ENCODE peak calls at places on chromosomes 5 and 9, in four cellular contexts. I is MCF 10A, C is cardiac fibroblast, V is ascending aorta. A is an unnamed sample.

GRCh38 chr5:3389471-3390026 is 206.1 kb upstream of the IRX1 start:
- DNase-seq in V (no peak), I (no peak), C (no peak), A (no peak)

GRCh38 chr9:135849186-135849585 is 58.2 kb downstream of the CAMSAP1 start:
- DNase-seq in C (no peak), V (no peak), I (no peak), A (no peak)

GRCh38 chr5:76555114-76555513 is 68.1 kb downstream of the F2RL2 start:
- DNase-seq in I (no peak), C (no peak), V (no peak), A (no peak)

GRCh38 chr5:122258840-122259239 is 53.2 kb upstream of the SNCAIP start:
- DNase-seq in V (no peak), I (no peak), C (no peak), A (no peak)

GRCh38 chr5:150044334-150044681 is 42.0 kb downstream of the CSF1R start:
- DNase-seq in C (peak; percentile 82), I (peak; percentile 59), V (no peak), A (no peak)

GRCh38 chr9:38087934-38088925 is 19.2 kb upstream of the SHB start:
- DNase-seq in C (peak; percentile 57), V (peak; percentile 87), I (peak; percentile 66), A (peak; percentile 68)

GRCh38 chr9:73701415-73702057 is 549.9 kb downstream of the ANXA1 start:
- DNase-seq in C (no peak), I (no peak), V (no peak), A (no peak)

GRCh38 chr5:79772651-79773050 is 83.0 kb downstream of the CMYA5 start:
- DNase-seq in V (no peak), I (no peak), C (no peak), A (no peak)

GRCh38 chr9:132383462-132383883 is 23.2 kb downstream of the TTF1 start:
- DNase-seq in C (no peak), V (peak; percentile 38), I (no peak), A (no peak)

GRCh38 chr9:38154501-38155421 is 85.7 kb upstream of the SHB start:
- DNase-seq in C (no peak), I (no peak), V (no peak), A (no peak)

GRCh38 chr5:135253601-135254165 is 145.3 kb downstream of the MACROH2A1 start:
- DNase-seq in I (no peak), V (no peak), C (no peak), A (no peak)

GRCh38 chr5:94983861-94984535 is 300.9 kb downstream of the MCTP1 start:
- DNase-seq in I (peak; percentile 58), V (no peak), C (peak; percentile 61), A (no peak)

GRCh38 chr9:134940236-134941208 is 22.8 kb upstream of the FCN1 start:
- DNase-seq in C (no peak), I (no peak), V (no peak), A (no peak)

GRCh38 chr9:15354713-15355112 is 47.7 kb upstream of the TTC39B start:
- DNase-seq in V (no peak), I (no peak), C (no peak), A (no peak)

GRCh38 chr5:37658440-37658839 is 181.4 kb downstream of the GDNF start:
- DNase-seq in C (no peak), V (no peak), I (peak; percentile 9), A (no peak)

GRCh38 chr9:36880075-36880474 is 154.0 kb downstream of the PAX5 start:
- DNase-seq in V (no peak), C (no peak), I (no peak), A (no peak)

GRCh38 chr5:6107675-6108539 is 270.4 kb downstream of the MED10 start:
- DNase-seq in I (no peak), V (no peak), C (no peak), A (no peak)

DNA sequence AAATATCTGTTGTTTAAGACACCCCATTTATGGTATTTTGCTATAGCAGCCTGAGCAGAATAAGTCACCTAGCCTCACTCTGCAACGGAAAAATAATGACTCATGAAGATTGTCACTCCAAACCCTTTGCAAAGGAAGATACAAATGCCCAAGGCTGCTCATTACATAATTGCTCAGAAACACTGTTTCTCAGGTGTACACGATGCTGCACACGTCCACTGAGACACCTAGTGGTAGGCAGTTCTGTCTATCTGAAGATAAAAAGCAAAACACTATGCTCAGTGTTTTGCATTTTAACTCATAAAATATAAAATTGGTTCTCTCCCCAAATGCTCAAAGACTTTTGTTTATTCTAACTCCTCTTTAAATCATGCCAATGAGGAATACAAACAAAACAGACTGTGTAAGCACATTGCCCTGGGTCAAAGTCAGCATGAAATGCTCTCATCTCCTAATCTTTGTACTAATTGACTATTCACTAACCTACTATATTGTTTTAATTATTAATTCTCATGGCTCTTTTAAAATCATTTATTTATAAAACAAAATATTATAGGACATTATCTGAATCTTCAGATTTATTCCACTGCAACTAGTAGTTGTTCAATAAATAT is 7.7 kb upstream of the TSLP start:
- DNase-seq in V (no peak), I (peak; percentile 58), C (peak; percentile 19), A (no peak)
- TF ChIP-seq CTCF in V (no peak), I (peak; percentile 50), C (peak; percentile 62), A (no peak)

DNA sequence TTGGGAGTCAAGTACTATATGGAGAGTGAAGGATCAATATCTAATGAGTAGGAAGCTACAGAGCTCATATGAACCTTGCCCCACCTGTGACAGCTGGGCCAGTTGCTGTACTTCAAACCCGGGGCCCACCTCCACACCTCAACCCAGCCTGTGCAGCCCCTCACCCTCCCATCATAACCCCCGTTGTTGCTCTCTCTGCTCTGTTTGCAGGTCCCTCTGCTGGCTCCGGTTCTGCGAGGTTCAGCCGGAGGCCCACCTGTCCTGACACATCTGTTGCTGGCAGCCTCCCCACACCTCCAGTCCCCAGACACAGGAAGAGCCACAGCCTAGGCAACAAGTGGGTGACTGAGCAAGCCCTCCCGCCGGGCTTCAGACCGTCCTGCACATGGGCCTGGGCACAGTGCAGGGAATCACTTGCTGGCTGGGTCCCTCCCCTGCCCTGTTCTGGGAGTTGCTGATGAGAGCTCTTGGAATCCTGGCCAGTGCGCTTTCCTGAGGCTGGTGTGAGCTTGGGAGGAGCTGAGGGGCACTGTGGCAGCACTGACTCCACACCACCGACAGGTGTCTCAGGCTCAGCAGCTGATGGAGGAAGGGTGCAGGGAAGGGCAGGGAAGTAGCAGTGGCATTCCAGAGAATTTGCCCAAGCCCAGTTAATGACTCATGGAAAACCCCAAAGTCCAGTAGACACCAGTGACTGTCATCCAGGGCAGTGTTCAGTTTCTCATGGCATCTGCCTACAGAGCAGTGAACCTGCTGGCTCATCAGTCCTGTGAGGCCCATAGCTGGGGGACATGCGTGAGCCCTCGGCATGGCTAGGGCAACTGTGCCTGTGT is 69.5 kb upstream of the GARNL3 start:
- DNase-seq in I (peak; percentile 83), V (no peak), C (no peak), A (no peak)
- TF ChIP-seq CTCF in I (no peak), V (no peak), C (no peak), A (no peak)

GRCh38 chr9:137243626-137244485 is 2.8 kb downstream of the TUBB4B start:
- DNase-seq in V (no peak), I (peak; percentile 38), C (no peak), A (no peak)

GRCh38 chr9:137240321-137240840 is 706 bp upstream of the TUBB4B start:
- DNase-seq in C (peak; percentile 89), I (peak; percentile 71), V (peak; percentile 85), A (peak; percentile 48)

GRCh38 chr9:137241490-137242328 is 622 bp downstream of the TUBB4B start:
- DNase-seq in V (peak; percentile 85), I (peak; percentile 71), C (peak; percentile 44), A (no peak)

GRCh38 chr9:137242329-137243204 is 1.5 kb downstream of the TUBB4B start:
- DNase-seq in V (no peak), C (no peak), I (no peak), A (no peak)

GRCh38 chr9:137240841-137241489 is at the start of gene TUBB4B:
- DNase-seq in V (peak; percentile 100), C (peak; percentile 100), I (peak; percentile 100), A (peak; percentile 100)
- TF ChIP-seq CTCF in V (peak; percentile 33), C (no peak), I (no peak), A (peak; percentile 4)

GRCh38 chr9:121059513-121059912 is 9.4 kb upstream of the C5 start:
- DNase-seq in V (no peak), I (no peak), C (no peak), A (no peak)

GRCh38 chr9:121057821-121058220 is 7.7 kb upstream of the C5 start:
- DNase-seq in V (no peak), C (no peak), I (no peak), A (no peak)

GRCh38 chr9:121053544-121053943 is 3.5 kb upstream of the C5 start:
- DNase-seq in C (no peak), I (no peak), V (no peak), A (no peak)

GRCh38 chr9:121059998-121060636 is 10.0 kb upstream of the C5 start:
- DNase-seq in I (peak; percentile 66), C (peak; percentile 84), V (no peak), A (no peak)

GRCh38 chr9:121055642-121056143 is 5.6 kb upstream of the C5 start:
- DNase-seq in I (peak; percentile 23), C (peak; percentile 20), V (no peak), A (no peak)
- TF ChIP-seq CTCF in I (peak; percentile 26), C (peak; percentile 57), V (no peak), A (no peak)

GRCh38 chr9:114504341-114505186 is 709 bp downstream of the WHRN start:
- DNase-seq in V (peak; percentile 67), I (no peak), C (peak; percentile 26), A (peak; percentile 39)
- TF ChIP-seq CTCF in V (no peak), I (no peak), C (peak; percentile 18), A (peak; percentile 15)

DNA sequence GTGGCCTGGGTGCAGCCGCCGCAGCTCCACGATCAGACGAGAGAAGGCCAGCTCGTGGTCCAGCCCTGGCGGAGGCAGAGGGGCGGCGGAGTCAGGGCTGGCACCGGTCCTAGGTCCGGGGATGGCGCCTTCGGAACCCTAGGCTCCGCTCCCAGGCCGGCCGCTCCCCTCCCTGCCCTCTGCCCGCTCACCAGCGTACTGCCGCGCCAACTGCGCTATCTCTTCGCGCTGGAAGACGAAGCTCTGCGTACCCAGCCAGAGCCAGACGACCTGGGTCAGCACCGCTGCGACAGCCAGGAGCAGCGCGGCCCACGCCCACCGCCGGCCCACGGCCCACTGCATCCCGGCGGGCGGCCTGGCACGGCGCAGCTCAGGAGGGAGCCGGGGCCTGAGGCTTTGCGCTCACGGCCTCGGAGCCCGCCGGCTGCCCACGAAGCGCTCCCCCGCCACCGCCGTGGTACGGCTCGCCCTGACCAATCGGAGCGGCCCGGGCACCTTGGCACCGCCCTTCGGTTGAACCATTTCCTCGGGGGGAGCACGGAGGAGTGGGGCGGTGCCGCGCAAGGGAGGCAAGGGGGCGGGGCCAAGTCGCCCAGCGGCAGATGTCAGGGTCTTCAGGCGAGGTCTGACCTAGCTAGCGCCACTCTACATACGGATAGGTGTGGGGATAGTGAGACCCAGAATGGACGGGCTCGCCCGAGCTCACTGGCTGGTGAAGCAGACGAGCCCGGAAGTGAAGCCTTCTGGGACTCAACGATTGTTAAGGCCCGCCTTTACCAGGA is at the start of gene SIGMAR1:
- DNase-seq in C (peak; percentile 95), I (peak; percentile 93), V (peak; percentile 94), A (peak; percentile 97)
- TF ChIP-seq CTCF in C (no peak), I (no peak), V (peak; percentile 7), A (peak; percentile 26)

GRCh38 chr5:159099049-159099760 is 511 bp downstream of the EBF1 start:
- DNase-seq in I (peak; percentile 55), V (no peak), C (peak; percentile 66), A (no peak)
- TF ChIP-seq CTCF in I (no peak), V (no peak), C (no peak), A (no peak)